ENCODE peak calls at places on chromosomes 3 and 15, in six cellular contexts. One of them, this sample, is unnamed.

GRCh38 chr15:70466895-70467529 is 296.3 kb downstream of the UACA start:
- DNase-seq in CD4-positive, alpha-beta T cell: peak
- DNase-seq in effector CD4-positive, alpha-beta T cell: no peak
- DNase-seq in CD4-positive, CD25-positive, alpha-beta regulatory T cell: peak
- DNase-seq in foreskin keratinocyte: peak
- DNase-seq in Daoy: peak
- DNase-seq in this sample: peak

GRCh38 chr15:71237456-71238188 is 122.4 kb downstream of the THSD4 start:
- DNase-seq in CD4-positive, alpha-beta T cell: no peak
- DNase-seq in effector CD4-positive, alpha-beta T cell: no peak
- DNase-seq in CD4-positive, CD25-positive, alpha-beta regulatory T cell: no peak
- DNase-seq in foreskin keratinocyte: peak
- DNase-seq in Daoy: peak
- DNase-seq in this sample: peak

GRCh38 chr15:43911235-43911661 is 84.4 kb downstream of the WDR76 start:
- DNase-seq in CD4-positive, alpha-beta T cell: no peak
- DNase-seq in effector CD4-positive, alpha-beta T cell: no peak
- DNase-seq in CD4-positive, CD25-positive, alpha-beta regulatory T cell: no peak
- DNase-seq in foreskin keratinocyte: peak
- DNase-seq in Daoy: peak
- DNase-seq in this sample: no peak

GRCh38 chr3:123843668-123844067 is 40.5 kb downstream of the MYLK start:
- DNase-seq in CD4-positive, alpha-beta T cell: no peak
- DNase-seq in effector CD4-positive, alpha-beta T cell: no peak
- DNase-seq in CD4-positive, CD25-positive, alpha-beta regulatory T cell: no peak
- DNase-seq in foreskin keratinocyte: no peak
- DNase-seq in Daoy: no peak
- DNase-seq in this sample: no peak

GRCh38 chr15:91214675-91215590 is 114.9 kb downstream of the SV2B start:
- DNase-seq in CD4-positive, alpha-beta T cell: no peak
- DNase-seq in effector CD4-positive, alpha-beta T cell: no peak
- DNase-seq in CD4-positive, CD25-positive, alpha-beta regulatory T cell: no peak
- DNase-seq in foreskin keratinocyte: no peak
- DNase-seq in Daoy: no peak
- DNase-seq in this sample: no peak

GRCh38 chr3:34703058-34703457 is 904.6 kb downstream of the PDCD6IP start:
- DNase-seq in CD4-positive, alpha-beta T cell: no peak
- DNase-seq in effector CD4-positive, alpha-beta T cell: no peak
- DNase-seq in CD4-positive, CD25-positive, alpha-beta regulatory T cell: no peak
- DNase-seq in foreskin keratinocyte: no peak
- DNase-seq in Daoy: no peak
- DNase-seq in this sample: no peak

GRCh38 chr15:75693501-75694240 is 19.0 kb downstream of the CSPG4 start:
- DNase-seq in CD4-positive, alpha-beta T cell: no peak
- DNase-seq in effector CD4-positive, alpha-beta T cell: no peak
- DNase-seq in CD4-positive, CD25-positive, alpha-beta regulatory T cell: no peak
- DNase-seq in foreskin keratinocyte: peak
- DNase-seq in Daoy: peak
- DNase-seq in this sample: no peak

GRCh38 chr15:52114256-52114655 is 1.7 kb upstream of the BCL2L10 start:
- DNase-seq in CD4-positive, alpha-beta T cell: no peak
- DNase-seq in effector CD4-positive, alpha-beta T cell: no peak
- DNase-seq in CD4-positive, CD25-positive, alpha-beta regulatory T cell: no peak
- DNase-seq in foreskin keratinocyte: no peak
- DNase-seq in Daoy: no peak
- DNase-seq in this sample: no peak

GRCh38 chr15:85543741-85544155 is 163.3 kb downstream of the AKAP13 start:
- DNase-seq in CD4-positive, alpha-beta T cell: peak
- DNase-seq in effector CD4-positive, alpha-beta T cell: no peak
- DNase-seq in CD4-positive, CD25-positive, alpha-beta regulatory T cell: peak
- DNase-seq in foreskin keratinocyte: no peak
- DNase-seq in Daoy: no peak
- DNase-seq in this sample: no peak

GRCh38 chr3:20022954-20023644 is 11.0 kb upstream of the PP2D1 start:
- DNase-seq in CD4-positive, alpha-beta T cell: no peak
- DNase-seq in effector CD4-positive, alpha-beta T cell: no peak
- DNase-seq in CD4-positive, CD25-positive, alpha-beta regulatory T cell: no peak
- DNase-seq in foreskin keratinocyte: no peak
- DNase-seq in Daoy: no peak
- DNase-seq in this sample: no peak

GRCh38 chr3:77197408-77197807 is 157.5 kb downstream of the ROBO2 start:
- DNase-seq in CD4-positive, alpha-beta T cell: no peak
- DNase-seq in effector CD4-positive, alpha-beta T cell: no peak
- DNase-seq in CD4-positive, CD25-positive, alpha-beta regulatory T cell: no peak
- DNase-seq in foreskin keratinocyte: no peak
- DNase-seq in Daoy: no peak
- DNase-seq in this sample: no peak

GRCh38 chr3:13494463-13495350 is 14.6 kb downstream of the HDAC11 start:
- DNase-seq in CD4-positive, alpha-beta T cell: no peak
- DNase-seq in effector CD4-positive, alpha-beta T cell: no peak
- DNase-seq in CD4-positive, CD25-positive, alpha-beta regulatory T cell: peak
- DNase-seq in foreskin keratinocyte: no peak
- DNase-seq in Daoy: peak
- DNase-seq in this sample: no peak

GRCh38 chr15:81113861-81114261 is 20.2 kb upstream of the CFAP161 start:
- DNase-seq in CD4-positive, alpha-beta T cell: no peak
- DNase-seq in effector CD4-positive, alpha-beta T cell: no peak
- DNase-seq in CD4-positive, CD25-positive, alpha-beta regulatory T cell: no peak
- DNase-seq in foreskin keratinocyte: peak
- DNase-seq in Daoy: no peak
- DNase-seq in this sample: no peak

GRCh38 chr15:40787344-40787841 is 17.6 kb downstream of the C15orf62 start:
- DNase-seq in CD4-positive, alpha-beta T cell: peak
- DNase-seq in effector CD4-positive, alpha-beta T cell: peak
- DNase-seq in CD4-positive, CD25-positive, alpha-beta regulatory T cell: peak
- DNase-seq in foreskin keratinocyte: peak
- DNase-seq in Daoy: peak
- DNase-seq in this sample: peak

GRCh38 chr15:38041576-38041975 is 107.1 kb downstream of the TMCO5A start:
- DNase-seq in CD4-positive, alpha-beta T cell: no peak
- DNase-seq in effector CD4-positive, alpha-beta T cell: no peak
- DNase-seq in CD4-positive, CD25-positive, alpha-beta regulatory T cell: no peak
- DNase-seq in foreskin keratinocyte: peak
- DNase-seq in Daoy: peak
- DNase-seq in this sample: peak